ENCODE peak calls at places on chromosome 5, in seven cellular contexts. W is NCI-H1417; K is LHCN-M2; T is amniotic epithelial cell; P is activated CD4-positive, alpha-beta T cell treated with anti-CD3 and anti-CD28 coated beads, Interleukin-2, amount 10 ng/mL, durations not matched to agents 7 days and 5 days; G is iPS-NIHi11; N is AG20443. S is an unnamed sample.

GRCh38 chr5:122312670-122312988 is 592 bp downstream of the SNCAIP start:
- DNase-seq in G (no peak), N (peak; percentile 52), P (no peak), W (peak; percentile 72), K (no peak), T (peak; percentile 27), S (peak; percentile 21)

GRCh38 chr5:374631-375335 is 53.3 kb downstream of the AHRR start:
- DNase-seq in P (no peak), W (peak; percentile 21), G (peak; percentile 6), T (no peak), K (no peak), N (no peak), S (no peak)

GRCh38 chr5:16574789-16575785 is 41.7 kb downstream of the RETREG1 start:
- DNase-seq in G (peak; percentile 34), T (peak; percentile 78), W (no peak), N (peak; percentile 83), K (peak; percentile 89), P (no peak), S (peak; percentile 79)

GRCh38 chr5:132812949-132813598 is at the start of gene SOWAHA:
- DNase-seq in W (peak; percentile 74), N (no peak), T (no peak), G (peak; percentile 75), K (no peak), P (no peak), S (no peak)

GRCh38 chr5:66246621-66247020 is 102.5 kb downstream of the SREK1 start:
- DNase-seq in G (no peak), K (peak; percentile 71), W (no peak), P (no peak), T (peak; percentile 55), N (peak; percentile 67), S (peak; percentile 58)

GRCh38 chr5:116626272-116626723 is 51.7 kb upstream of the SEMA6A start:
- DNase-seq in P (no peak), G (no peak), W (no peak), K (no peak), T (no peak), N (peak; percentile 25), S (peak; percentile 10)

GRCh38 chr5:174834081-174834480 is 109.7 kb downstream of the MSX2 start:
- DNase-seq in T (no peak), N (no peak), P (no peak), G (no peak), W (no peak), K (peak; percentile 72), S (no peak)

GRCh38 chr5:120657083-120657482 is 193.0 kb downstream of the PRR16 start:
- DNase-seq in W (no peak), N (no peak), K (no peak), T (peak; percentile 5), G (no peak), P (no peak), S (no peak)

GRCh38 chr5:157603333-157604190 is 28.0 kb upstream of the ADAM19 start:
- DNase-seq in P (peak; percentile 83), G (no peak), K (peak; percentile 93), T (peak; percentile 91), W (no peak), N (peak; percentile 49), S (peak; percentile 76)

GRCh38 chr5:32173394-32174010 is 617 bp downstream of the GOLPH3 start:
- DNase-seq in T (peak; percentile 60), P (peak; percentile 45), K (peak; percentile 81), G (peak; percentile 62), N (peak; percentile 65), W (peak; percentile 92), S (no peak)

GRCh38 chr5:982377-983237 is 26.0 kb upstream of the NKD2 start:
- DNase-seq in T (no peak), P (no peak), N (no peak), K (no peak), G (peak; percentile 92), W (no peak), S (no peak)

GRCh38 chr5:95590880-95591279 is 29.0 kb upstream of the GPR150 start:
- DNase-seq in G (no peak), T (peak; percentile 31), N (no peak), P (no peak), K (peak; percentile 3), W (no peak), S (no peak)

GRCh38 chr5:58185397-58186195 is 274.3 kb downstream of the PLK2 start:
- DNase-seq in W (no peak), K (no peak), N (no peak), G (no peak), T (peak; percentile 45), P (no peak), S (no peak)

GRCh38 chr5:157198277-157199058 is 17.8 kb downstream of the ITK start:
- DNase-seq in W (no peak), N (no peak), G (no peak), T (no peak), P (no peak), K (no peak), S (no peak)

GRCh38 chr5:145479271-145479670 is 355.9 kb downstream of the PRELID2 start:
- DNase-seq in G (peak; percentile 15), N (no peak), T (peak; percentile 60), P (no peak), K (peak; percentile 50), W (no peak), S (no peak)